ENCODE peak calls at places on chromosome 11, in four cellular contexts. D is K562, K is breast epithelium, U is A549. N is an unnamed sample.

GRCh38 chr11:76808996-76809395 is 25.8 kb downstream of the TSKU start:
- DNase-seq in D (no peak), K (peak), U (no peak), N (no peak)

GRCh38 chr11:67267188-67268035 is 1.1 kb downstream of the GRK2 start:
- DNase-seq in K (no peak), U (no peak), D (peak), N (no peak)

GRCh38 chr11:61071208-61071681 is 31.0 kb upstream of the CD5 start:
- DNase-seq in D (no peak), U (no peak), K (no peak), N (no peak)

GRCh38 chr11:103091024-103091423 is 936 bp downstream of the DCUN1D5 start:
- DNase-seq in K (no peak), U (peak), D (no peak), N (no peak)

GRCh38 chr11:118791961-118792578 is 1.1 kb upstream of the DDX6 start:
- DNase-seq in U (peak), D (peak), K (no peak), N (no peak)

GRCh38 chr11:127939000-127939399 is 648.4 kb downstream of the ETS1 start:
- DNase-seq in D (no peak), U (no peak), K (no peak), N (no peak)

GRCh38 chr11:76795285-76795935 is 12.3 kb downstream of the TSKU start:
- DNase-seq in U (no peak), D (no peak), K (peak), N (no peak)

GRCh38 chr11:78318733-78319132 is 98.9 kb downstream of the GAB2 start:
- DNase-seq in U (no peak), K (no peak), D (no peak), N (no peak)

GRCh38 chr11:123653997-123654565 is 343 bp downstream of the SCN3B start:
- DNase-seq in D (peak), K (peak), U (peak), N (no peak)

GRCh38 chr11:11966354-11966741 is 42.1 kb downstream of the DKK3 start:
- DNase-seq in K (no peak), U (no peak), D (no peak), N (no peak)

GRCh38 chr11:1198766-1199688 is 23.8 kb upstream of the MUC5B start:
- DNase-seq in D (peak), K (no peak), U (no peak), N (no peak)

GRCh38 chr11:104609297-104609696 is 289.0 kb downstream of the CASP12 start:
- DNase-seq in K (no peak), U (peak), D (no peak), N (no peak)

GRCh38 chr11:113114452-113115027 is 153.3 kb downstream of the NCAM1 start:
- DNase-seq in U (peak), K (peak), D (peak), N (no peak)

GRCh38 chr11:17391493-17392355 is 3.3 kb upstream of the KCNJ11 start:
- DNase-seq in U (no peak), K (no peak), D (no peak), N (no peak)

GRCh38 chr11:73257342-73258103 is 14.6 kb upstream of the P2RY6 start:
- DNase-seq in K (peak), U (peak), D (no peak), N (peak)

GRCh38 chr11:99015634-99016454 is 4.9 kb upstream of the CNTN5 start:
- DNase-seq in U (peak), K (no peak), D (peak), N (no peak)

GRCh38 chr11:69972351-69972802 is 105.7 kb upstream of the ANO1 start:
- DNase-seq in K (no peak), D (no peak), U (no peak), N (no peak)

GRCh38 chr11:68750197-68750987 is 928 bp downstream of the TESMIN start:
- DNase-seq in K (no peak), D (peak), U (no peak), N (no peak)

GRCh38 chr11:66081505-66081904 is 11.4 kb downstream of the PACS1 start:
- DNase-seq in U (no peak), K (peak), D (peak), N (peak)

GRCh38 chr11:47971501-47971900 is 8.9 kb upstream of the PTPRJ start:
- DNase-seq in U (no peak), K (no peak), D (no peak), N (no peak)

GRCh38 chr11:66337103-66337899 is 1.1 kb upstream of the RIN1 start:
- DNase-seq in D (peak), U (no peak), K (no peak), N (peak)

GRCh38 chr11:119747868-119748660 is 19.1 kb upstream of the NECTIN1 start:
- DNase-seq in U (no peak), D (no peak), K (no peak), N (no peak)

GRCh38 chr11:45432100-45432499 is 146.0 kb upstream of the SYT13 start:
- DNase-seq in K (no peak), U (no peak), D (no peak), N (no peak)

GRCh38 chr11:10678106-10678505 is 15.4 kb downstream of the IRAG1 start:
- DNase-seq in U (no peak), D (no peak), K (no peak), N (no peak)

GRCh38 chr11:1538153-1538552 is 33.9 kb downstream of the DUSP8 start:
- DNase-seq in D (no peak), U (no peak), K (no peak), N (no peak)

GRCh38 chr11:76551400-76551799 is 106.6 kb downstream of the EMSY start:
- DNase-seq in D (no peak), K (no peak), U (no peak), N (no peak)

DNA sequence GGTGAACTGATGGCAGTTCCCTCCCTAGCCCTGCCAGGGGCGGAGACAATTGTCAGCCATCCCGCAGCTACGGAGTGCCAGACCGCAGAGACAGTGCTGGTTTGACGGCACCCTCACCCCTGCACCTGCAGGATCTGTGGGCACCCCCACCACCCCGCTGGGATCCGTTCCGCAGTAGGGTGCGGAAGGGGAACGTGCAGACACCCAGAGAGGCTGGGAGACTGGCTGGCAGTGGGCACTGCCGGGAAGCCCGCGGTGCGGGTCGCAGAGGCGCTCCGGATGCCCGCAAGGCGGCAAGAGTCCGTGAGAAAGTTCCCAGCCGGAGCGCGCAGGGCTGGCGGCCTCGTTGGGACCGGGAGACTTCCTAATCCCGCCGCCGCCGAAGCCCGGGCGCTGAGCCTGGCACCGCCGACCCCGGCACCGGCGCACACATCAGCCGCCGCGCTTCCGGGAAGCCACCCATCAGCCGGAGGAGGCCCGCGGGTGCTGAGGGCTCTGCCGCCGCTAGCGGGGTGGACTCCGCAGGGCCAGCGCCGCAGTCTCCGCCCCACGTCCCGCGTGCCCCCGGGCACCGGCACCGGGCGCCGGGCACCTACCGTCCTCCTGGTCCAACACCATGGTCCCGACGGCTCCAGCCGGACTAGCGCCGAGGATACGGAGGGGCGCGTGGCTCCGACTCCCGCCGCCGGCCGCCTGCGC is 4.3 kb upstream of the LMO1 start:
- DNase-seq in D (no peak), K (no peak), U (no peak), N (no peak)
- TF ChIP-seq POLR2A in D (no peak), K (no peak), U (peak), N (no peak)

GRCh38 chr11:106974831-106975230 is 43.4 kb downstream of the GUCY1A2 start:
- DNase-seq in K (no peak), U (no peak), D (no peak), N (no peak)

GRCh38 chr11:106971864-106972263 is 46.4 kb downstream of the GUCY1A2 start:
- DNase-seq in U (no peak), D (no peak), K (no peak), N (no peak)

GRCh38 chr11:106969660-106970059 is 48.6 kb downstream of the GUCY1A2 start:
- DNase-seq in U (no peak), D (no peak), K (no peak), N (no peak)
- H3K4me3 ChIP-seq in U (no peak), D (no peak), K (no peak), N (no peak)

GRCh38 chr11:96168623-96169022 is 174.4 kb downstream of the MAML2 start:
- DNase-seq in U (peak), K (peak), D (no peak), N (no peak)
- TF ChIP-seq CTCF in U (no peak), K (peak), D (no peak), N (no peak)

GRCh38 chr11:8913961-8914660 is 3.1 kb downstream of the AKIP1 start:
- DNase-seq in D (peak), K (no peak), U (peak), N (no peak)
- TF ChIP-seq POLR2A in D (no peak), K (no peak), U (no peak), N (no peak)

GRCh38 chr11:3357994-3358676 is 20.8 kb downstream of the ZNF195 start:
- DNase-seq in U (no peak), K (no peak), D (no peak), N (no peak)

GRCh38 chr11:3357302-3357701 is 21.6 kb downstream of the ZNF195 start:
- DNase-seq in D (no peak), K (no peak), U (no peak), N (no peak)

GRCh38 chr11:3356858-3357257 is 22.1 kb downstream of the ZNF195 start:
- DNase-seq in K (no peak), D (no peak), U (no peak), N (no peak)

GRCh38 chr11:3359092-3359824 is 19.7 kb downstream of the ZNF195 start:
- DNase-seq in D (no peak), U (peak), K (no peak), N (no peak)
- H3K4me3 ChIP-seq in D (no peak), U (no peak), K (no peak), N (no peak)

DNA sequence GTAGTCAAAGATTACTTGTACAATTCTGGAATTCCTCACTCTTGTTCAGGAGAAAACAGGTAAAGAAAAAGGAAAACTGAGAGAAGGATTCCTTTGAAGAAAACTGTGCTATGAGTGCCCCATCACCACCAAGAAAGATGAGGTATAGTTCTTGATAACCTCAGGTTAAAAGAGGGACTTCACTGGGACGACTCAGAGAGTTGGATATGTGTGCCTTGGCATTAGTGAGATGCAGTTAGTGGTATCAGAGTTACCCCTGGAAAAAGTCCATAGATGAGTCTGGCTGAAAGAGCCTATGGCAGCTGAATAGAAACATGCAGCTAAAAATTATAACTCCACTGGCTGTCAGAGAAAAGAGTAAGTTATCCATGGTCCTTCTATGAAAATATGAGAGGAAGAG is 28.8 kb downstream of the LPXN start:
- DNase-seq in K (no peak), D (no peak), U (no peak), N (no peak)
- TF ChIP-seq CTCF in K (no peak), D (no peak), U (no peak), N (no peak)